ENCODE peak calls at places on chromosomes 1 and 21, in seven cellular contexts. U, M, P, A, E, F and B are unnamed samples.

GRCh38 chr1:234521802-234522185 is 42.8 kb upstream of the TARBP1 start:
- DNase-seq in U (no peak), M (no peak), P (no peak), A (no peak), E (no peak), F (no peak), B (no peak)

GRCh38 chr1:36109041-36109679 is 15.9 kb downstream of the COL8A2 start:
- DNase-seq in U (no peak), M (no peak), P (no peak), A (no peak), E (no peak), F (no peak), B (peak; percentile 75)

GRCh38 chr21:27422435-27422834 is 455.5 kb upstream of the ADAMTS5 start:
- DNase-seq in U (no peak), M (no peak), P (no peak), A (no peak), E (no peak), F (no peak), B (no peak)

GRCh38 chr1:119506941-119507340 is at the start of gene HSD3B1:
- DNase-seq in U (no peak), M (no peak), P (no peak), A (no peak), E (no peak), F (no peak), B (no peak)

GRCh38 chr21:33217168-33217567 is 12.6 kb upstream of the IFNAR2 start:
- DNase-seq in U (no peak), M (no peak), P (no peak), A (no peak), E (no peak), F (no peak), B (no peak)

GRCh38 chr1:109370712-109371270 is 26.9 kb downstream of the SORT1 start:
- DNase-seq in U (peak; percentile 19), M (no peak), P (no peak), A (no peak), E (no peak), F (no peak), B (no peak)

GRCh38 chr1:63124666-63125191 is 197.6 kb upstream of the FOXD3 start:
- DNase-seq in U (peak; percentile 56), M (no peak), P (no peak), A (no peak), E (no peak), F (no peak), B (no peak)

GRCh38 chr1:1528639-1529267 is 11.7 kb downstream of the TMEM240 start:
- DNase-seq in U (no peak), M (no peak), P (no peak), A (no peak), E (no peak), F (no peak), B (no peak)

GRCh38 chr1:162855461-162856150 is 5.4 kb downstream of the CCDC190 start:
- DNase-seq in U (no peak), M (no peak), P (no peak), A (no peak), E (no peak), F (no peak), B (no peak)

GRCh38 chr1:207719209-207719608 is 32.6 kb upstream of the CD46 start:
- DNase-seq in U (no peak), M (no peak), P (no peak), A (no peak), E (no peak), F (no peak), B (no peak)

GRCh38 chr1:233919786-233920185 is 15.3 kb downstream of the SLC35F3 start:
- DNase-seq in U (no peak), M (no peak), P (no peak), A (no peak), E (no peak), F (no peak), B (no peak)

GRCh38 chr1:155957411-155957915 is 16.0 kb downstream of the RXFP4 start:
- DNase-seq in U (no peak), M (no peak), P (no peak), A (no peak), E (no peak), F (no peak), B (no peak)

GRCh38 chr1:5843521-5844096 is 148.6 kb downstream of the NPHP4 start:
- DNase-seq in U (no peak), M (no peak), P (no peak), A (no peak), E (no peak), F (no peak), B (no peak)

GRCh38 chr1:11707621-11708276 is 16.2 kb downstream of the DRAXIN start:
- DNase-seq in U (no peak), M (no peak), P (no peak), A (peak; percentile 97), E (no peak), F (no peak), B (no peak)

GRCh38 chr1:243742814-243743213 is 107.2 kb downstream of the AKT3 start:
- DNase-seq in U (no peak), M (no peak), P (no peak), A (no peak), E (no peak), F (no peak), B (no peak)